ENCODE peak calls at places on chromosome 10, in four cellular contexts. X is HepG2, D is NB4, J is GM12878. G is an unnamed sample.

GRCh38 chr10:60573342-60573741 is 183.7 kb upstream of the ANK3 start:
- DNase-seq in X (no peak), D (no peak), J (no peak), G (no peak)

GRCh38 chr10:73529089-73529832 is 33.4 kb upstream of the PPP3CB start:
- DNase-seq in X (peak; percentile 89), D (peak; percentile 84), J (peak; percentile 20), G (peak; percentile 75)

GRCh38 chr10:36116751-36117150 is 474.7 kb upstream of the FZD8 start:
- DNase-seq in X (no peak), D (no peak), J (no peak), G (no peak)

GRCh38 chr10:93376372-93377296 is 105.5 kb downstream of the MYOF start:
- DNase-seq in X (peak; percentile 69), D (peak; percentile 84), J (peak; percentile 31), G (peak; percentile 72)

GRCh38 chr10:99913831-99914235 is 95.9 kb downstream of the DNMBP start:
- DNase-seq in X (no peak), D (no peak), J (no peak), G (no peak)

GRCh38 chr10:73780966-73781365 is 882 bp upstream of the CHCHD1 start:
- DNase-seq in X (no peak), D (peak; percentile 15), J (no peak), G (no peak)

GRCh38 chr10:4344544-4344994 is 481.4 kb upstream of the AKR1E2 start:
- DNase-seq in X (no peak), D (peak; percentile 2), J (no peak), G (no peak)

GRCh38 chr10:97542169-97543024 is 30.2 kb upstream of the ANKRD2 start:
- DNase-seq in X (peak; percentile 28), D (peak; percentile 78), J (no peak), G (no peak)

GRCh38 chr10:61804414-61804813 is 97.1 kb upstream of the ARID5B start:
- DNase-seq in X (no peak), D (no peak), J (no peak), G (no peak)

GRCh38 chr10:18501198-18501597 is 150.2 kb downstream of the NSUN6 start:
- DNase-seq in X (no peak), D (no peak), J (peak; percentile 50), G (no peak)

GRCh38 chr10:35934637-35934995 is 292.5 kb upstream of the FZD8 start:
- DNase-seq in X (no peak), D (no peak), J (no peak), G (no peak)

GRCh38 chr10:6763417-6763816 is 183.3 kb upstream of the PRKCQ start:
- DNase-seq in X (no peak), D (no peak), J (no peak), G (no peak)

GRCh38 chr10:124534231-124534798 is 72.7 kb downstream of the LHPP start:
- DNase-seq in X (no peak), D (no peak), J (no peak), G (no peak)

GRCh38 chr10:65275296-65275695 is 1650.5 kb upstream of the LRRTM3 start:
- DNase-seq in X (no peak), D (no peak), J (no peak), G (no peak)

GRCh38 chr10:132591166-132591971 is 53.8 kb downstream of the INPP5A start:
- DNase-seq in X (peak; percentile 87), D (no peak), J (no peak), G (no peak)
- TF ChIP-seq MAX in X (peak; percentile 46), D (no peak), J (no peak), G (no peak)

DNA sequence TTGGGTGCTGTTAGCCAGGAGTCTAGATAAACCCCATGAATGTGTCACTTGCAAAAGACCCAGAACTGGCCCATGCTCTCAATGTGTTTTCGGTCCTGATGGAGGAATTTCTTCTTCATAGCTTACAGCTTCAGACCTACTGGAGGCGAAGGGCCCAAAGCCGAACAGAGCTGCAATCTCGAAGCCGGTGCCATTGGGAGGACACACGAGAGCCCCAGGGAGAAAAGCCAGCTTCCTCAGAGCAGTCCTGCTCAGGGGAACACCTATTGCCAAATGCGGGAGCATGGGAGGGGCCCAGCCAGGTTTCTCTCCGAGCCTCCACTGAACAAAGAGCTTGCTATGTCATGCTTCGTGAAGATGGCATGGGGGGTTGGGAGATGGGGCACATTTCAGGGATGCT is 444.4 kb upstream of the MKI67 start:
- DNase-seq in X (no peak), D (no peak), J (no peak), G (no peak)
- TF ChIP-seq MAX in X (no peak), D (no peak), J (no peak), G (no peak)

DNA sequence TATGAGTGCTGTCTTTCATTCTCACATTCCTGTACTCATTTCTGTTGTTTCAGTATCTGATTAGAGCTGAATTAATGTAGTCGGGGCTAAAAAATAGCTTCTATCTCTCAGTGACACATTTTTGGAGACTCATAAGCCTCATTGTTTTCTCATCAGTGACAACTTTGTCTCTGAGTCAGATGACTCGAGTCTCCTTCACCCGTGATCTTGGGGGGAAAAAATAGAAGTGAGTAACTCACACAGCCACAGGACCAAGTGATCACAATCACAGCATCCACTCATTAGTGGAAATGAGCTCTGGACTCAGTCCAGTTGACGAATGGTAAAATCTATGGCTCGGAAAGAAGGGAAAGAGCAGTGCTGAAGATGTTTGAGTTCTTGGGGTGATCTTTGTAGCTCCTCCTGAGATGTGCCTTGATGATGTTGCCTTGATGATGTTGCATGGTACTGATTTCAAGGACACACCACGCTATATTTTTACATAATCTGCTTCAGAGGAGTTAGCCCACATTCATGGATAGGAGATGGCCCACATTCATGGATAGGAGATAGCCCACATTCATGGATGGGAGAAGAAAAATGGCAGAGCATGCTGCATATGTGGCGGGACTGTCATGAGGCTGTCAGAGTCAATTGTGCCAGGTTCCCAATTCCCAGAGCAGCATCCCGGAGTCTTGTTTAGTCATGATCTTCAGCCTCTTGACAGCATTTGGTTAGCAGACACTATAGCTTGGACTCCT is 214.7 kb downstream of the CELF2 start:
- DNase-seq in X (no peak), D (no peak), J (no peak), G (no peak)
- TF ChIP-seq MAX in X (no peak), D (no peak), J (no peak), G (no peak)

DNA sequence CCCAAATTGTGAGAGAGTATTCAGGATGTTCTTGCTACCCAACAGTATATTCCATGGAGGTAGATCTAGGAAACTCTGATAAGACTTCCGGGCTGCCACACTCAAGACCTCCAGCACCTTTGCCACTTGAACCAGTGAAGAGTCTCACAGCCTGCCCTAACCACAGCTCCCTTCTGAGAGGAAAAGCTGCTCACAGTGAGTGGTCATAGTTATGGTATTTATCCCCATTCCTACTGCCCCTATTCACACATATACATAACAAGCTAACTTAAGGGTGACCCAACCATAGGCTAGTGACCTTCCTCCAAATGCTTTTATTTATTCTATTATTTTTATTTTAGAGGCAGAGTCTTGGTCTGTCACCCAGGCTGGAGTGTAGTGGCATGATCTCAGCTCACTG is 156.3 kb downstream of the PTEN start:
- DNase-seq in X (no peak), D (no peak), J (no peak), G (no peak)
- TF ChIP-seq MAX in X (no peak), D (no peak), J (no peak), G (no peak)

DNA sequence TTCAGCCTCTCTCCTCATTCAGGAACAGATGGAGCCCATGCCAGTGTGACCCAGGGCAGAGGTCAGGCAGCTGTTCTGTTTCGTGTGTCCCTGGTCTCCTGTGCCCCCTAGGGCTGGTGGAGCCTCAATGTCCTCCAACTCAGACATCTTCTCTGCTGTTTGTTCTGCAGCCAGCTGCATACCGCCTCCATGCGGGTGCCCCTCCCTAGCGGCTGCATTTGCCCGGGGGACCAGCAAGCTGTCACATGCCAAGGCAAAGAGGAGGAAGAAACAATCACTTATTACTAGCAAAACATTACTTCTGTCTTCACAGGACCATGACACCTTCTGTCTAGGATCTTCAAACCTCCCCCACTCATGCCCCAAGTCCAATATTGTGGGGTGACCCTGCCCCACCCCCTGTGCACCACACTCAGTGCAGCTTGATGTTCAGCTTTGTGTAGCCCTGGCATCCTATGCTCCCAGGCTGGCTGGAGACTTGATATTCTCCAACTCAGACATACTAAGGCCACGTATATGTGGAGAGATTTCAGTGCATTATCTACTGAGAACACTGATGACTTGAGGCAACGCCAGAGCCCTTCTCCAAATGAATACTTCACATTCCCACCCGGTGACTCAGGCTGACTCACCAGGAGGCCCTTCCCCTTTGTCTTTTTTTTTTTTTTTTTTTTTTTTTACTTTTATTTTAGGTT is 188.9 kb downstream of the SKIDA1 start:
- DNase-seq in X (peak; percentile 92), D (peak; percentile 52), J (no peak), G (no peak)
- TF ChIP-seq MAX in X (no peak), D (no peak), J (no peak), G (no peak)

GRCh38 chr10:10647331-10647730 is 370.3 kb upstream of the CELF2 start:
- DNase-seq in X (no peak), D (no peak), J (no peak), G (no peak)
- TF ChIP-seq MAX in X (no peak), D (no peak), J (no peak), G (no peak)

GRCh38 chr10:103021897-103022286 is 103.8 kb downstream of the CNNM2 start:
- DNase-seq in X (peak; percentile 29), D (no peak), J (no peak), G (no peak)
- TF ChIP-seq MAX in X (no peak), D (no peak), J (no peak), G (no peak)

DNA sequence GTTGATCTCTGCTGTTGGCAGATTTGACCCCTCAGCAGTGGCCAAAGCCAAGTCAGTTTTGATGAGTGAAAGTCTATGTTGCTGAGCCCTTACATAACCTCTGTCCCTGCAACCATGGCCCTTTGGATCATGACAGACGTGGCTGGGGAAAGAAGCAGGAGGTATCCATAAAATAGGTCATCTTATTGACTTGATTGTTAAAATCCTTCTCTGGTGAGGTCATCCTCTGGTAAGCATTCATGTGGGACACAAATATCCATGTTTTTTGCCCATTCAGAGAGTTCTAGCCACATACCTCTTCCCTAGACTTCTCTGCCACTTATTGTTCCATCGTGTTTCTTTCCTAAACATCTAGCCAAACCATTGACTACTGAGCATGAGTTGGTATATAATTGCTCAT is 251.9 kb upstream of the PTER start:
- DNase-seq in X (no peak), D (no peak), J (no peak), G (no peak)
- TF ChIP-seq MAX in X (no peak), D (no peak), J (no peak), G (no peak)

G was measured in SK-N-SH.